ENCODE peak calls at places on chromosomes 6 and 20, in six cellular contexts. One of them, this sample, is unnamed.

GRCh38 chr20:20331796-20332195 is 36.1 kb upstream of the INSM1 start:
- DNase-seq in midbrain: no peak
- DNase-seq in COR-L47: no peak
- DNase-seq in NAMALWA: no peak
- DNase-seq in CD4-positive, CD25-positive, alpha-beta regulatory T cell: no peak
- DNase-seq in T-helper 2 cell treated with Interferon-gamma antibody and Interleukin-4, amounts not matched to agents 5 μg/mL and 100 μg/mL, for 36 hours: no peak
- DNase-seq in this sample: no peak

GRCh38 chr6:148140772-148141557 is 201.7 kb upstream of the SASH1 start:
- DNase-seq in midbrain: no peak
- DNase-seq in NAMALWA: no peak
- DNase-seq in COR-L47: no peak
- DNase-seq in CD4-positive, CD25-positive, alpha-beta regulatory T cell: no peak
- DNase-seq in T-helper 2 cell treated with Interferon-gamma antibody and Interleukin-4, amounts not matched to agents 5 μg/mL and 100 μg/mL, for 36 hours: no peak
- DNase-seq in this sample: no peak

GRCh38 chr20:35506872-35507638 is 22.4 kb downstream of the C20orf173 start:
- DNase-seq in CD4-positive, CD25-positive, alpha-beta regulatory T cell: no peak
- DNase-seq in T-helper 2 cell treated with Interferon-gamma antibody and Interleukin-4, amounts not matched to agents 5 μg/mL and 100 μg/mL, for 36 hours: no peak
- DNase-seq in NAMALWA: no peak
- DNase-seq in midbrain: no peak
- DNase-seq in COR-L47: no peak
- DNase-seq in this sample: no peak

GRCh38 chr20:38893485-38894090 is 32.6 kb upstream of the FAM83D start:
- DNase-seq in midbrain: peak
- DNase-seq in COR-L47: peak
- DNase-seq in NAMALWA: peak
- DNase-seq in T-helper 2 cell treated with Interferon-gamma antibody and Interleukin-4, amounts not matched to agents 5 μg/mL and 100 μg/mL, for 36 hours: peak
- DNase-seq in CD4-positive, CD25-positive, alpha-beta regulatory T cell: peak
- DNase-seq in this sample: peak

GRCh38 chr20:51579137-51579536 is 36.6 kb upstream of the NFATC2 start:
- DNase-seq in CD4-positive, CD25-positive, alpha-beta regulatory T cell: no peak
- DNase-seq in T-helper 2 cell treated with Interferon-gamma antibody and Interleukin-4, amounts not matched to agents 5 μg/mL and 100 μg/mL, for 36 hours: no peak
- DNase-seq in midbrain: no peak
- DNase-seq in COR-L47: no peak
- DNase-seq in NAMALWA: no peak
- DNase-seq in this sample: no peak

GRCh38 chr6:141990840-141991239 is 141.9 kb upstream of the GJE1 start:
- DNase-seq in CD4-positive, CD25-positive, alpha-beta regulatory T cell: no peak
- DNase-seq in T-helper 2 cell treated with Interferon-gamma antibody and Interleukin-4, amounts not matched to agents 5 μg/mL and 100 μg/mL, for 36 hours: no peak
- DNase-seq in COR-L47: no peak
- DNase-seq in NAMALWA: no peak
- DNase-seq in midbrain: no peak
- DNase-seq in this sample: no peak

GRCh38 chr6:39576556-39577303 is 148.5 kb downstream of the KIF6 start:
- DNase-seq in midbrain: no peak
- DNase-seq in COR-L47: no peak
- DNase-seq in CD4-positive, CD25-positive, alpha-beta regulatory T cell: no peak
- DNase-seq in T-helper 2 cell treated with Interferon-gamma antibody and Interleukin-4, amounts not matched to agents 5 μg/mL and 100 μg/mL, for 36 hours: no peak
- DNase-seq in NAMALWA: no peak
- DNase-seq in this sample: no peak

GRCh38 chr6:68701159-68701558 is 66.1 kb downstream of the ADGRB3 start:
- DNase-seq in T-helper 2 cell treated with Interferon-gamma antibody and Interleukin-4, amounts not matched to agents 5 μg/mL and 100 μg/mL, for 36 hours: no peak
- DNase-seq in NAMALWA: no peak
- DNase-seq in COR-L47: no peak
- DNase-seq in CD4-positive, CD25-positive, alpha-beta regulatory T cell: no peak
- DNase-seq in midbrain: no peak
- DNase-seq in this sample: no peak

GRCh38 chr6:100472674-100473073 is 8.0 kb upstream of the SIM1 start:
- DNase-seq in midbrain: no peak
- DNase-seq in COR-L47: no peak
- DNase-seq in NAMALWA: no peak
- DNase-seq in T-helper 2 cell treated with Interferon-gamma antibody and Interleukin-4, amounts not matched to agents 5 μg/mL and 100 μg/mL, for 36 hours: peak
- DNase-seq in CD4-positive, CD25-positive, alpha-beta regulatory T cell: no peak
- DNase-seq in this sample: no peak

GRCh38 chr6:33407132-33407718 is 3.6 kb upstream of the PHF1 start:
- DNase-seq in COR-L47: no peak
- DNase-seq in CD4-positive, CD25-positive, alpha-beta regulatory T cell: no peak
- DNase-seq in T-helper 2 cell treated with Interferon-gamma antibody and Interleukin-4, amounts not matched to agents 5 μg/mL and 100 μg/mL, for 36 hours: no peak
- DNase-seq in NAMALWA: peak
- DNase-seq in midbrain: no peak
- DNase-seq in this sample: no peak

GRCh38 chr6:16401868-16402267 is 163.5 kb downstream of the GMPR start:
- DNase-seq in COR-L47: no peak
- DNase-seq in midbrain: no peak
- DNase-seq in NAMALWA: no peak
- DNase-seq in T-helper 2 cell treated with Interferon-gamma antibody and Interleukin-4, amounts not matched to agents 5 μg/mL and 100 μg/mL, for 36 hours: no peak
- DNase-seq in CD4-positive, CD25-positive, alpha-beta regulatory T cell: no peak
- DNase-seq in this sample: no peak

This sample was measured in germinal center.